ENCODE peak calls at places on chromosome 13, in five cellular contexts. T is BE2C, F is fibroblast of lung, W is left ventricle myocardium inferior, A is thoracic aorta. G is an unnamed sample.

GRCh38 chr13:49586717-49587116 is 1.4 kb upstream of the RCBTB1 start:
- DNase-seq in A (no peak), W (no peak), F (no peak), T (no peak), G (no peak)

GRCh38 chr13:76828316-76828741 is 57.9 kb downstream of the KCTD12 start:
- DNase-seq in A (no peak), W (no peak), T (no peak), F (no peak), G (no peak)

GRCh38 chr13:106159295-106160195 is 375.9 kb downstream of the EFNB2 start:
- DNase-seq in W (no peak), T (no peak), A (no peak), F (no peak), G (no peak)

GRCh38 chr13:77171451-77171850 is 144.5 kb upstream of the FBXL3 start:
- DNase-seq in W (no peak), A (no peak), F (no peak), T (no peak), G (no peak)

GRCh38 chr13:94163535-94163934 is 315.9 kb downstream of the DCT start:
- DNase-seq in A (no peak), W (no peak), T (no peak), F (no peak), G (no peak)

GRCh38 chr13:32731576-32731975 is 145.3 kb downstream of the PDS5B start:
- DNase-seq in W (no peak), T (no peak), A (no peak), F (peak; percentile 54), G (no peak)

GRCh38 chr13:79311456-79311855 is 94.6 kb downstream of the RBM26 start:
- DNase-seq in A (no peak), T (no peak), F (peak; percentile 63), W (no peak), G (no peak)

GRCh38 chr13:30340367-30341184 is 33.2 kb upstream of the KATNAL1 start:
- DNase-seq in W (peak; percentile 67), A (peak; percentile 38), T (peak; percentile 61), F (peak; percentile 92), G (peak; percentile 91)

GRCh38 chr13:102657630-102658029 is 37.2 kb downstream of the METTL21C start:
- DNase-seq in A (no peak), T (no peak), F (no peak), W (no peak), G (no peak)

GRCh38 chr13:113493315-113493951 is 2.9 kb upstream of the DCUN1D2 start:
- DNase-seq in W (no peak), T (no peak), A (no peak), F (peak; percentile 98), G (no peak)
- H3K4me3 ChIP-seq in W (peak overlapping the region; percentile 8), T (no peak overlapping the region), A (peak overlapping the region; percentile 93), F (peak overlapping the region; percentile 15), G (peak overlapping the region; percentile 6)

GRCh38 chr13:39789451-39789850 is 134.0 kb downstream of the COG6 start:
- DNase-seq in F (no peak), W (no peak), T (no peak), A (no peak), G (no peak)

GRCh38 chr13:39788097-39788496 is 132.6 kb downstream of the COG6 start:
- DNase-seq in F (no peak), A (no peak), W (peak; percentile 22), T (no peak), G (no peak)

GRCh38 chr13:39784347-39784746 is 128.9 kb downstream of the COG6 start:
- DNase-seq in W (no peak), F (peak; percentile 25), A (no peak), T (no peak), G (no peak)

GRCh38 chr13:39786091-39786490 is 130.6 kb downstream of the COG6 start:
- DNase-seq in T (no peak), F (no peak), A (no peak), W (no peak), G (no peak)

GRCh38 chr13:39787086-39787487 is 131.6 kb downstream of the COG6 start:
- DNase-seq in A (no peak), F (no peak), W (no peak), T (no peak), G (no peak)
- TF ChIP-seq CTCF in A (no peak), F (no peak), W (no peak), T (no peak), G (no peak)

GRCh38 chr13:109694972-109695371 is 91.4 kb downstream of the IRS2 start:
- DNase-seq in W (no peak), F (no peak), T (no peak), A (no peak), G (no peak)
- H3K27me3 ChIP-seq in W (peaks cover 12% of the 10 kb centered on the region), F (no peaks in the 10 kb centered on the region), T (no peaks in the 10 kb centered on the region), A (no peaks in the 10 kb centered on the region), G (no peaks in the 10 kb centered on the region)

DNA sequence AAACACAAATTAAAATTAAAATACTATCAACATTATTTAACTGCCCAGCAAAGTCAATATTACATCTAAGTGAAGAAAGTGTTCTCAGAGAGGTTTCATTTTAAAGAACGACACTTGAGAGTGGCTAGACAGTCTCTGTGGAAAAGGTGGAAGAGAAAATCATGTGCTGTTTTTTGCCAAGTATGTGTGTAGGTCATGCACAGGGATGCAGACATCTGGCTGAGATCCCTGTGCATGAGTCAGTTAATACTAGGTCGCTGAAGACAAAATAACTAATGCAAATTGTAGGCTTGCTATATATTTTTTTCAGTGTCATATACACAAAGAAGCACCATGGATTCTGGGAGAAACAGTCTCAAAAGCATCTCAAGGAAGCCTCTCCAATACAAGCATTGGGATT is 44.3 kb upstream of the ENOX1 start:
- DNase-seq in A (no peak), F (peak; percentile 55), T (no peak), W (no peak), G (no peak)
- H3K4me3 ChIP-seq in A (no peak overlapping the region), F (no peak overlapping the region), T (no peak overlapping the region), W (no peak overlapping the region), G (no peak overlapping the region)

GRCh38 chr13:99605417-99606321 is 104.4 kb downstream of the TM9SF2 start:
- DNase-seq in A (no peak), T (peak; percentile 34), W (peak; percentile 38), F (no peak), G (peak; percentile 80)
- TF ChIP-seq CTCF in A (peak; percentile 28), T (peak; percentile 31), W (peak; percentile 41), F (peak; percentile 12), G (peak; percentile 20)

DNA sequence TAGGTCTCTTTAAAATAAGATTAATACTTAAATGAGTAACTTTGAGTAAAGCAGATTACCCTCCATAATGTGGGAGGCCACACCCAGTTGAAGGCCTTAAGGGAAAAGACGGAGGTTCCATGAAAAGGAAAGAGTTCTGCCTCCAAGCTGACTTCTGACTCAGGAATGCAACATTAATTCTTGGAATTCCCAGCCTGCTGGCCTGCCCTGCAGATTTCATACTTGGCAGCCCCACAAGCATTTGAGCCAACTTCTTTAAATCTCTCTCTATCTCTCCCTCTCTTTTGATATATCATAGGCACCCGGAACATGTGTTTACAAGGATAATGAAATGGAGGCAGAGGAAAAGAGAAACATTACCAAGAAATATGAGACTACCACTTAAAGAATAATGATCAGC is 902.3 kb upstream of the MIR17HG start:
- DNase-seq in T (no peak), A (no peak), W (no peak), F (peak; percentile 85), G (no peak)
- H3K27me3 ChIP-seq in T (no peaks in the 10 kb centered on the region), A (no peaks in the 10 kb centered on the region), W (no peaks in the 10 kb centered on the region), F (no peaks in the 10 kb centered on the region), G (no peaks in the 10 kb centered on the region)

DNA sequence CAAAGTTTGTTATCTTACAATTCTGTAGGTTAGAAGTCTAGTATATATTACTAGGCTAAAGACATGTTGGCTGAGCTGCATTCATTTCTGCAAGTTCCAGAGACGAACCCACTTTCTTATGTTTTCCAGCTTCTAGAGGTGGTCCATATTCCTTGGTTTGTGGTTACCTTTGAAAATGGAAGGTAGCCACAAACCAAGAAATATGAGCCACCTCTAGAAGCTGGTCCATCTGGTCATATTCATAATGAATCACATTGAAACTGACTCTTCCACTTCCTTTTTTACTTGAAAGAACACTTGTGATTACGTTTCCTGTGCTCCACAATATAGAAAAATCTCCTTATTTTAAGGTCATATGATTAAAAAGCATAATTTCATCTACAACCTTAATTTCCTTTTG is 943.0 kb upstream of the PCDH9 start:
- DNase-seq in A (no peak), W (no peak), F (no peak), T (no peak), G (no peak)
- H3K4me3 ChIP-seq in A (no peak overlapping the region), W (no peak overlapping the region), F (no peak overlapping the region), T (no peak overlapping the region), G (no peak overlapping the region)